ENCODE peak calls at places on chromosome 2, in seven cellular contexts. L is DND-41, K is endodermal cell, A is esophagus muscularis mucosa, E is IMR-90, W is right cardiac atrium, V is transverse colon. N is an unnamed sample. For H3K4me1 and H3K9me3, the result is how much of the 10 kb centered on the place peaks cover.

GRCh38 chr2:196112408-196113039 is 43.9 kb upstream of the DNAH7 start:
- DNase-seq in L (no peak), K (no peak), A (no peak), E (peak), W (no peak), V (no peak), N (no peak)

GRCh38 chr2:32484907-32485306 is 128.1 kb downstream of the BIRC6 start:
- DNase-seq in L (no peak), K (no peak), A (no peak), E (peak), W (no peak), V (no peak), N (no peak)

GRCh38 chr2:177422271-177422670 is 29.7 kb downstream of the AGPS start:
- DNase-seq in L (no peak), K (no peak), A (no peak), E (peak), W (no peak), V (no peak), N (no peak)

GRCh38 chr2:132415256-132416079 is 1.1 kb upstream of the GPR39 start:
- DNase-seq in L (no peak), K (no peak), A (no peak), E (peak), W (no peak), V (peak), N (no peak)

GRCh38 chr2:128642316-128642715 is 323.6 kb upstream of the HS6ST1 start:
- DNase-seq in L (no peak), K (peak), A (no peak), E (no peak), W (no peak), V (no peak), N (no peak)

GRCh38 chr2:240512666-240513535 is 44.9 kb downstream of the ANKMY1 start:
- DNase-seq in L (no peak), K (peak), A (no peak), E (no peak), W (no peak), V (no peak), N (no peak)

GRCh38 chr2:187917535-187917934 is 363.3 kb upstream of the TFPI start:
- DNase-seq in L (no peak), K (no peak), A (no peak), E (peak), W (no peak), V (no peak), N (no peak)

GRCh38 chr2:163856941-163857340 is 121.1 kb upstream of the FIGN start:
- DNase-seq in L (no peak), K (no peak), A (no peak), E (no peak), W (no peak), V (no peak), N (no peak)

GRCh38 chr2:236818281-236819045 is 248.8 kb downstream of the ACKR3 start:
- DNase-seq in L (no peak), K (no peak), A (no peak), E (no peak), W (no peak), V (no peak), N (no peak)

GRCh38 chr2:195533771-195534642 is 123.0 kb upstream of the SLC39A10 start:
- DNase-seq in L (peak), K (peak), A (no peak), E (peak), W (peak), V (peak), N (peak)

GRCh38 chr2:152920846-152921245 is 202.4 kb downstream of the ARL6IP6 start:
- DNase-seq in L (no peak), K (no peak), A (no peak), E (no peak), W (no peak), V (no peak), N (no peak)

GRCh38 chr2:43106767-43107527 is 119.5 kb downstream of the ZFP36L2 start:
- DNase-seq in L (no peak), K (peak), A (no peak), E (no peak), W (peak), V (no peak), N (no peak)

GRCh38 chr2:12787891-12788783 is 71.4 kb downstream of the TRIB2 start:
- DNase-seq in L (no peak), K (no peak), A (no peak), E (peak), W (no peak), V (no peak), N (no peak)

GRCh38 chr2:10091182-10091932 is 11.1 kb upstream of the CYS1 start:
- DNase-seq in L (no peak), K (no peak), A (no peak), E (no peak), W (peak), V (peak), N (no peak)

GRCh38 chr2:160912276-160912675 is 248.0 kb upstream of the TANK start:
- DNase-seq in L (no peak), K (no peak), A (no peak), E (no peak), W (no peak), V (no peak), N (no peak)

GRCh38 chr2:5915926-5916325 is 223.7 kb downstream of the SOX11 start:
- DNase-seq in L (peak), K (peak), A (peak), E (peak), W (no peak), V (no peak), N (peak)

GRCh38 chr2:202377308-202377736 is 1.2 kb downstream of the BMPR2 start:
- DNase-seq in L (peak), K (peak), A (peak), E (peak), W (peak), V (peak), N (peak)

GRCh38 chr2:161138429-161138828 is 21.8 kb upstream of the TANK start:
- DNase-seq in L (no peak), K (no peak), A (no peak), E (no peak), W (no peak), V (no peak), N (no peak)

GRCh38 chr2:65279756-65280155 is 52.1 kb downstream of the ACTR2 start:
- DNase-seq in L (no peak), K (no peak), A (no peak), E (no peak), W (no peak), V (no peak), N (no peak)

GRCh38 chr2:30410217-30410616 is 36.8 kb upstream of the LCLAT1 start:
- DNase-seq in L (peak), K (no peak), A (no peak), E (peak), W (no peak), V (no peak), N (no peak)

GRCh38 chr2:179237209-179237946 is 27.3 kb downstream of the SESTD1 start:
- DNase-seq in L (no peak), K (no peak), A (no peak), E (no peak), W (no peak), V (no peak), N (no peak)

GRCh38 chr2:234204480-234204879 is 154.0 kb downstream of the SPP2 start:
- DNase-seq in L (no peak), K (no peak), A (no peak), E (peak), W (no peak), V (no peak), N (no peak)

GRCh38 chr2:172106128-172106961 is 3.6 kb upstream of the DLX2 start:
- DNase-seq in L (no peak), K (peak), A (no peak), E (peak), W (peak), V (no peak), N (peak)

DNA sequence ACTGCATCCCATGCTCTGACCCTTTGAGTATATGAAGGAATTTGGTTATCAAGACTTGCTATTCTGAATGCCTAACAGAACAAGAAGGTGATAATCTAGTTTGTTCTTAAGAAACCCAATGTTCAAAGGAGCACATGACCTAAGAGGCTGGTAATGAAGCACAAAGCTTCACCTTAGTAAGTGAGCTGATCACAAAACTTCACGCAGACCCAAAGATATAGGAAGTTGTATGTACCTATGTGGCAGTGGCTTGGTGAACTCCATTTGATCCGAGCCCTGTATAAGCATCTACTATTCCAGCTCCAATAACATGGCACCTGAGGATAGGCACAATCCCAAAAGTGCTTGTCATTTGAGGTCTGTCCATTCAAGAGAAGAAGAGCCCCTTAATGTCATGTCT is 78.6 kb downstream of the ANKRD44 start:
- DNase-seq in L (no peak), K (no peak), A (no peak), E (no peak), W (no peak), V (no peak), N (no peak)
- H3K4me1 ChIP-seq in L (under half), K (under half), A (under half), E (under half), W (under half), V (under half), N (under half)

DNA sequence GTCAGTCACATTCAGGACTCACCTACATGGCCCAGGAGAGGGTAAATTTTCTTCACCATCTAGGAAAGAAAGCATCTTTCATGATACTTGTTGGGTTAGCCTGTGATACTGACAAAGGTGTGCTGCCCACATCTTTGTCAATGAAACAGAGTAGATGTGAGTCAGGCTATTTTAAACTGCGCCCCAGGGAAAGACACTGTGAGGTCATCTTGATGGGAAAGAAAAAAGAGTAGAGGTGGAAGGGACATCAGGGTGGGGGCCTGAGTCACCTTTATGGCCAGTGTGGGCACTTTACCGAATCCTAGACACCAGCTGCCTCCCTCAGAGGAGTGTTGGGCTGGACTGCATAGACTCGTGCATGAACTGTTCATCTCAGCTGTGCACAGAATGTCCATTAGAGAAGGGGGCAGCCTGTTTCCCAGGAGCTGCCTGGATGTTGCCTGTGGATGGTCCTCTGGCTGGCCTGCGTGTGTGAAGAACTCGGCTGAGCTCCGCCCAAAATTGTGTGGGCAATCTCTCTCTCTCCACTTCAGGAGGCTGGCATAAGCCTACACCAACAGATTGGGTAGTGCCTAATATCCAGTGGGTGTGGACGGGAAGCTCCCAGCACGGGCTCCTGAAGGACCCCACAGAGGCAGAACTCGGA is 278.7 kb upstream of the PXDN start:
- DNase-seq in L (no peak), K (peak), A (no peak), E (no peak), W (no peak), V (no peak), N (no peak)
- H3K9me3 ChIP-seq in L (under half), K (under half), A (under half), E (under half), W (under half), V (under half), N (under half)

DNA sequence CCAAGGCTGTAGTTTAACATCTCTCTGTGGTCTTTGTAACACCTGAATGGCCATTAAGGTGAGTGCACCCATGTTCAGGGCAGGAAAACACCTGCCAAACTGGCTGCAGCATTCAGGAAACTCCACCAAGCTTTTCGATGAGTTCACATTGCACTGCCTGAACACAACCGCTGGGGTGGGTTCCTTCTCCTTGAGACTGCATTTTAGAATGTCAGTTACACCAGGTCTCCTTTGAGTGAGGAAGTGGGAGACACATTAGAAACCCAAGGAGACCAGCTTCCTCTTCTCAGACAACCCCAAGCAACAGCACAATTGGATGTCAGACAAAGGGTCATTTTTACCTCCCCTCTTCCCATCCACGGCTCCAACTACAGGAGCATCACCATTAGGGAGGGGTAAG is 35.2 kb downstream of the CYRIA start:
- DNase-seq in L (no peak), K (no peak), A (no peak), E (no peak), W (no peak), V (no peak), N (no peak)
- H3K4me1 ChIP-seq in L (under half), K (under half), A (under half), E (under half), W (under half), V (under half), N (under half)

DNA sequence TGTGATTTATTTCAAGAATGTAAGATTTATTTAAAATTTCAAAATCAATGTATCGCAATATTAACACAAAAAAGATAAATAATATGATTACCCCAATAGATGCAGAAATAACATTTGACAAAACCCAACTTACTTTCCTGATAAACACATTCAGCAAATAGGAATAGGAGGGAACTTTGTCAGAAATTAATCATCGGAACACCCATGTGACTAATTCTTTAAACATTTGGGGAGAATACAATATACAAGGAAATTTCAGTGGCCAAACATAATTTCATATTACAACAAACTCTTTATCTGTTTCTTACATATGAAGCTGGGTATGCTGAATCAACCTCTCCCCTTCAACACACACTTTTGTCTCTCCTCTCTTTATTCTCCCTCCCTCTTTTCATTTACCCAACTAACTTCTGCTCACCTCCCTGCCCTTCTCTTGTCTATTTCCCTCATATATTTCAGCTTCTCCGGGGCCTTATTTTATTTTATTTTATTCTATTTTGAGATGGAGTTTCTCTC is 309.6 kb upstream of the CNTNAP5 start:
- DNase-seq in L (no peak), K (no peak), A (no peak), E (no peak), W (no peak), V (no peak), N (no peak)
- H3K9me3 ChIP-seq in L (under half), K (under half), A (under half), E (under half), W (under half), V (under half), N (under half)

GRCh38 chr2:166895243-166895642 is 7.0 kb downstream of the XIRP2 start:
- DNase-seq in L (no peak), K (peak), A (no peak), E (no peak), W (no peak), V (no peak), N (no peak)
- H3K4me1 ChIP-seq in L (under half), K (under half), A (under half), E (under half), W (under half), V (under half), N (under half)

GRCh38 chr2:4168834-4169233 is 465.5 kb downstream of the DCDC2C start:
- DNase-seq in L (no peak), K (no peak), A (no peak), E (no peak), W (no peak), V (no peak), N (no peak)

GRCh38 chr2:4175343-4175742 is 472.0 kb downstream of the DCDC2C start:
- DNase-seq in L (no peak), K (no peak), A (no peak), E (no peak), W (no peak), V (no peak), N (no peak)

DNA sequence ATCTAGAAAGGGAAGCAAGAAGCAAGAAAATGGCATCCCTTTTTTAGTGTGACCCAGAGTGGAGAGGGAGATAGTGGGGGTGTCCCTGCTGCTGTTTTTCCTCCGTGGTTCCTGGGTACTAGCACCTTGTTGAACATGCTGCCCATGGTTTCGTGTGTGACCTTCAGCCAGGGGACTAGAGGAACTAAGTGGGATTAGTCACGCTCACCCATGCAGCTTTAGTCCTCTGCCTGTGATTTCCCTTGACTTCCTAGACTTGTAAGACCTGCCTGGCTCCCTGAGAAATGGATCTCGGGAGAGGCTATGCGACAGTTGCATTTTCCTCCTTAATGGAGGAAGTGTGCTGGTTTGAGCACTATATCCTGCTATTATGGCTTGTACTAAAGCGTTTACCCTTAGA is 471.4 kb downstream of the DCDC2C start:
- DNase-seq in L (peak), K (no peak), A (no peak), E (no peak), W (no peak), V (no peak), N (no peak)
- H3K9me3 ChIP-seq in L (under half), K (under half), A (under half), E (under half), W (under half), V (under half), N (under half)

DNA sequence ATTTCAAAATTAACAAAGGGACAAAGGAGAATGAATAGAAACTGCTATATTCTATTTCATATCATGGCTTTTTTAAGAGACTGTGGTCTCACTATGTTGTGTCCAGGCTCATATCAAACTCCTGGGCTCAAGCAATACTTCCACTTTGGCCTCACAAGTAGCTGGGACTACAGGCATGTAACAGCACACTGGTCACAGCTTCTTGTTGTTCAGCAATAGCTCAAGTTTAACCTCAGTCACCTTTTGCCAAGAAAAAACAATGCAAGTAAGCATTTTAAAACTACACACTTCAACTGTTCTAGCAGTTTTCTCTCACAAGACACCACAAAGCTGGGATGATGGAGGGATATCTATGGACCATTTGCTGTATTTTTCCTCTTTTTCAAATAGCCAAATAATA is 77.1 kb downstream of the ANKRD44 start:
- DNase-seq in L (no peak), K (no peak), A (no peak), E (no peak), W (no peak), V (no peak), N (no peak)
- H3K4me1 ChIP-seq in L (under half), K (under half), A (under half), E (under half), W (under half), V (under half), N (under half)